ENCODE peak calls at places on chromosomes 12 and 14, in five cellular contexts. L is PC-3, X is mesothelial cell of epicardium, A is bronchial epithelial cell, J is lower lobe of right lung. B is an unnamed sample.

GRCh38 chr12:116183741-116184141 is 93.8 kb downstream of the MED13L start:
- DNase-seq in A (no peak), L (peak), J (no peak), X (no peak), B (no peak)

GRCh38 chr14:93734086-93734822 is 54.0 kb downstream of the PRIMA1 start:
- DNase-seq in X (no peak), A (no peak), J (no peak), L (no peak), B (no peak)

GRCh38 chr12:117792471-117792870 is 176.3 kb downstream of the KSR2 start:
- DNase-seq in X (no peak), A (no peak), L (peak), J (no peak), B (no peak)

GRCh38 chr14:92678766-92679165 is 69.7 kb downstream of the LGMN start:
- DNase-seq in J (no peak), A (no peak), X (no peak), L (no peak), B (no peak)

GRCh38 chr12:5785601-5786000 is 159.5 kb downstream of the ANO2 start:
- DNase-seq in L (no peak), J (no peak), A (no peak), X (peak), B (no peak)

GRCh38 chr14:60514378-60515243 is 5.7 kb downstream of the SIX6 start:
- DNase-seq in L (peak), A (no peak), X (peak), J (no peak), B (no peak)

GRCh38 chr14:99560946-99561683 is 42.9 kb downstream of the CCDC85C start:
- DNase-seq in J (no peak), L (peak), X (no peak), A (no peak), B (no peak)

GRCh38 chr14:74595006-74595735 is 16.9 kb downstream of the LTBP2 start:
- DNase-seq in A (no peak), L (no peak), J (no peak), X (no peak), B (no peak)

GRCh38 chr14:64541971-64542838 is 1.7 kb downstream of the HSPA2 start:
- DNase-seq in L (no peak), A (no peak), J (no peak), X (no peak), B (no peak)

GRCh38 chr12:32545413-32545970 is 133.6 kb upstream of the DNM1L start:
- DNase-seq in A (no peak), X (no peak), J (no peak), L (no peak), B (no peak)

GRCh38 chr14:35553808-35554207 is 19.8 kb downstream of the INSM2 start:
- DNase-seq in L (peak), X (no peak), A (peak), J (no peak), B (no peak)

GRCh38 chr12:24378548-24379011 is 429.1 kb upstream of the SOX5 start:
- DNase-seq in L (no peak), X (no peak), J (no peak), A (no peak), B (no peak)

GRCh38 chr14:103604620-103605019 is 24.4 kb upstream of the KLC1 start:
- DNase-seq in A (no peak), L (no peak), J (no peak), X (no peak), B (no peak)

GRCh38 chr14:103611215-103611614 is 17.8 kb upstream of the KLC1 start:
- DNase-seq in X (no peak), J (no peak), L (no peak), A (no peak), B (no peak)

GRCh38 chr14:103607822-103608221 is 21.2 kb upstream of the KLC1 start:
- DNase-seq in J (no peak), A (no peak), L (no peak), X (no peak), B (no peak)

GRCh38 chr14:103607039-103607668 is 21.9 kb upstream of the KLC1 start:
- DNase-seq in X (no peak), A (peak), J (peak), L (peak), B (peak)
- TF ChIP-seq CTCF in X (no peak), A (no peak), J (peak), L (peak), B (no peak)

DNA sequence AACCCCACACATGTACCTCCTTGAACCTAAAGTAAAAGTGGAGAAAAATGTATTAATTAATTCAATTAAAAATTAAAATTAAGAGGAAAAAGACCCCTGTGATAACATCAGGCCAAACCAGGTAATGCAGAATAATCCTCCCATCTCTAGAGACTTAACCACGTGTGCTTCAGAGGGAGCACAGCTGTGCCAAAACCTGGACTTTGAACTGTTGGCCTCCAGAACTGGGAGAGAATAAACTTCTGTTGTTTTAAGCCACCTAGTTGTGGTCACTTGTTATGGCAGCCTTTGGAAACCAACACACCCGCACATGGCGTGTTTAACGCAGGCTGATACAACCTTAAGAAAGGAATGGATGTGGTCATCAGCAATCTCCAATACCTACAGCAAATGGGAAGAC is 23.8 kb downstream of the OAS2 start:
- DNase-seq in L (no peak), J (no peak), A (no peak), X (no peak), B (no peak)
- TF ChIP-seq CTCF in L (no peak), J (no peak), A (no peak), X (no peak), B (no peak)

DNA sequence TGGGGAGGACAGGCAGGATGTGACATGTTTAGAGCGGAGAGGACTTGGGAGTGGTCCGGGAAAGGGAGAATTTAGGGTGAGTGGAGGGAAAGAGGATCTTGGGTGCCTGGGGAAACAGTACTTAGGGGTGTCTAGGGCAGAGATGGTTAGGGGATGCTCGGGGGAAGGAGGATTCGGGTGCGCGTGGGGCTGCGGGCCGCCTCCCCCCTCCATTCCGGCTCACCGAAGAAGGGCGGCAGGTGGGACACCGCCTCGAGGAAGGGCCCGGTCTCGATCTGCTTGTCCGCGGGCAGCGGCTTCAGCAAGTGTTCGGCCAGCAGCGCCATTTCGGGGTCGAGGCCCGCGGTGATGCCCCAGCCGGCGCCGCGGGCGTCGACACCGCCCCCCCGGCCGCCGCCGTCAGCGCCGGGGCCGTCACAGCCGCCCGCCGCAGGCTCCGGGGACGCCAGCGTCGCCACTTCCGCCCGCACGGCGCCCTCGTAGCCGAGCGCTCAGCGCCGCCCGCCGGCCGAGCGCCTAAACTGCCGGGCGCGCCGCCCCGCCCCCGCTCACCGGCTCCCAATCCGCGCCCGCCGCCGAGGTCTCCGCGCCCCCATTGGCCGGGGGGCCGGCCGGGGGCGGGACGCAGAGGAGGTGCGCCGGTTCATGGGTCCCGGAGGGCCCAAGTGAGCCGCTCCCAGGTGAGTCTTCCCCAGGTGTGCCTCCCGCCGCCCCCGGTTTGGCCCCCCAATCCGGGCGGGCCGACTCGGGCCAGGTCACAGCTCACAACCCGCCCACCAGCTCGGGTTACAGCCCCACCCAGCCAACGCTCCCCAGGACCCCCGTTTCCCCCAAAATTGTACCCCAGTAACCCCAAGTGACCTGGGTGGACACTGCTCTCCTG is at the start of gene GLTP:
- DNase-seq in X (peak), A (peak), J (peak), L (peak), B (peak)
- TF ChIP-seq CTCF in X (peak), A (peak), J (peak), L (peak), B (peak)

GRCh38 chr12:69779928-69780327 is 41.3 kb downstream of the RAB3IP start:
- DNase-seq in L (peak), X (no peak), J (no peak), A (peak), B (no peak)
- TF ChIP-seq CTCF in L (peak), X (no peak), J (peak), A (peak), B (no peak)

DNA sequence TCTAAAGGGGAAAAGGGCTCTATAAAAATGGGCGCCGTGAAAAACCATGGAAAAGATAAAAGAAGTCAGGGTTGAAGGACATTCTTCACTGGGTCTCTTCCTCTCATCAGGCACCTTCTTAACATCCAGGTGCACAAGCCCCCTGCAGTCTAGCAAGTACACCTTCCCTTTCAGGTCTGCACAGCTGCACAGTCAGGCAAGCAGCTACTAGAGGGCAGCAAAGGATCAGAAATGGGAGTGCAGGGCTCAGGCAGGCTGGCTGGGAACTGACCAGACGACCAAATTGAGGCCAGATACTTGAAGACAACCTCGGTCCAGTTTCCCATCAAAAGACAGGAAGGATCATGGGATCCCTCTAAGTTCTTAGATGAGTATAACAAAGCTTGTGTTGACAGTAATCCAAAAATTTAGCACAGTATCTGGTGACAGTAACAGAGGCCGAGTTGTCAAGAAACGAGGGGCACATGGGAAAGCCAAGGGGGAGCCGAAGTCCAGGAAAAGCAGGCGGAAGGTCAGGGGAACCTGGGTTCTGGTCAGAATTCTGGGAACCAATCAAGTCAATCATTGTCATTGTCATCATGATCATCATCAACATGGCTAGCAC is 10.1 kb upstream of the GRIP1 start:
- DNase-seq in J (no peak), A (peak), L (peak), X (peak), B (peak)
- TF ChIP-seq CTCF in J (peak), A (peak), L (peak), X (no peak), B (peak)

DNA sequence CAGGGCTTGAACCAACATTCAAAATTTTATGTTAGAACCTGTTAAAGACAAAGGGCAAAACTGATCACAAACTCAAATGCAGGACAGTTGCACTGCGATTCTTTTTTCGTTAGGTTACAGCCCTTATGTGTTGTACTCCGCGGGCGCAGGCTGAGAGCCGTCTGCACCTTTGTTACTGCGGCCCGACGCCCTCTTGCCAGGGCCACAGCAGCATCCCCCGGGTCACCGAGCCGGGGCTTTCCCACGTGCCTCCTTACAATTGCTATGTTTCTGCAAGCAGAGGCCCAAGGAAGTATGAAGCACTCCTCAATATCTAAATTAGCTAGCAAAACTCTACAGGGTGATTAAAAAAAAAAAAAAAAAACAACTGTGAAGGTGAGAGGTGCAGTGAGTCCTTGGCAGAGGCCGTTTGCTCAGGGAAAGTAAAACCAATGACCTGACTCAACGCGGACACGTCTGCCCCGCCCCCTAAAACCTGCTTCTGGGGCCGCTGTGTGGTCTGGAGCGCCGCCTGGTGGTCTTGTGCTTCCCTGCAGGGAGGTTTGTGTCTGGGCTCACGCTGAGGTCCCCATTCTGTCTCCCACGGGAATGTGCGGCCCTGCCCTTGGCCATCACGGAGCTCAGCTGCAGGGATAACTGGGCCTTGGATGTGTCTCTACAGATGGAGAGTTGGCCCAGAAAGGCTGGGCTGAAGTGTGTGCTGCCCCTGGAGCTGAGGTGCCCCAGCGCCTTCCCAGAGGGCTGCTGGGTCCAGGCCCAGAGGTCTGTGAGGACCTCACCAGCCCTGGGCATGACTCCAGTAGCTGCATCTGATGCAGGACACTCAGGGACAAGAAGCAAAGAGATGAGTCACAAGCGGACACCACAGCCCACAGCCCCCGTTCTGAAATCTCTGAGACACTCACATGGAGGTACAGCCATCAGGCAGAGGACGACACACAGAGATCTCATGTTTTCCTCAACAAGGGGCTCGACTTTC is 418.5 kb downstream of the TMEM121 start:
- DNase-seq in A (no peak), L (peak), J (peak), X (no peak), B (peak)
- TF ChIP-seq CTCF in A (no peak), L (peak), J (peak), X (no peak), B (peak)

DNA sequence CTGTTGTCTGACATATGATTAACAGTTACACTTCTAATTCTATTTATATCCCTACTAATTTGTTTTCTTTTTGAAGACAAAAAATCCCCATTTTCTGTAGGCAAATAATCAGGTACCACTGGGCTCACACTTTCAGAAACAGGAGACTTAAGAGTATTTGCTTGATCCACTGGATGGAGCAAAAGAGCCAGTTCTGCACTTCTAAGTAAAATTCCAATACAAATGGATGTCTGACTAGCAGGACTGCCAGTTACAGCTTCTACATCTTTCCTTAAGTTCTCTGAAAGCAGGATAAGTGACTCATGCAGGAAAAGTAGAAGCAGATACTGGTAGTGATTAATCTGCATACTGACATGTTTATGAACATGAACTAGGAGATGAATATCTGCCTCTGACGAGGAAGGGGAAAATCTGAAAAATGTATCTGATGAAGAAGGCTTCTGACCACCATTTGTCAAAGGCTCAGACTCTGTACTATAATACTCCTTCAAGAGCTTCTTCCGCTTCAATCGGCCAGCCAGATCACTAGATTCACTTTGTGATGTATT is 73.8 kb upstream of the ANKS1B start:
- DNase-seq in L (peak), J (no peak), X (no peak), A (peak), B (no peak)
- TF ChIP-seq CTCF in L (peak), J (no peak), X (no peak), A (no peak), B (no peak)

GRCh38 chr14:31277085-31277484 is 69.5 kb upstream of the HECTD1 start:
- DNase-seq in X (no peak), A (no peak), J (no peak), L (no peak), B (no peak)

GRCh38 chr14:31271648-31272047 is 64.1 kb upstream of the HECTD1 start:
- DNase-seq in J (no peak), A (no peak), X (no peak), L (no peak), B (no peak)

GRCh38 chr14:31280132-31280870 is 72.7 kb upstream of the HECTD1 start:
- DNase-seq in A (no peak), L (no peak), J (no peak), X (no peak), B (no peak)

GRCh38 chr14:31278883-31279282 is 71.3 kb upstream of the HECTD1 start:
- DNase-seq in J (no peak), X (no peak), A (no peak), L (no peak), B (no peak)

DNA sequence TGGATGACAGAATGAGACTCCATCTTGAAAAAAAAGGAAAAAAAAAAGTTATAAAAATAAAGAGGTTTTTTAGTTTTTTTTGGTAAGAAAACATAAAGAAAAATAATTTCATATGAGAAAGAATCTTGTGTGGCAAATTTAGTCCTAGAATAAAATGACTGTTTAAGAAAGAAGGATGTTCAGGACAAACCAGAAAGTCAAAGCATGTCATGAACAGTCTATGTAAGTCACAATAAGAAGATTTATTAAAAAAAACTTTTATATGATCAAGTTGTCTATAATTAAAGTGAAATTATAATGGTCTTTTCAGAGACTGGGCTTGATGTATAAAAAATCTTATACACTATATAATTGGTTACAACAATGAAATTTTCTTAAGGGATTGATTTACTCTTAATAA is 68.1 kb upstream of the HECTD1 start:
- DNase-seq in X (no peak), J (no peak), A (no peak), L (no peak), B (no peak)
- TF ChIP-seq CTCF in X (no peak), J (no peak), A (no peak), L (no peak), B (no peak)

GRCh38 chr12:47878293-47878917 is 26.4 kb downstream of the VDR start:
- DNase-seq in A (no peak), L (no peak), J (no peak), X (no peak), B (no peak)

GRCh38 chr12:47874316-47874715 is 30.5 kb downstream of the VDR start:
- DNase-seq in J (no peak), L (no peak), X (no peak), A (no peak), B (no peak)

GRCh38 chr12:47875732-47876131 is 29.1 kb downstream of the VDR start:
- DNase-seq in J (no peak), A (no peak), L (no peak), X (no peak), B (no peak)

GRCh38 chr12:47877081-47877480 is 27.7 kb downstream of the VDR start:
- DNase-seq in A (no peak), L (no peak), X (no peak), J (no peak), B (no peak)

DNA sequence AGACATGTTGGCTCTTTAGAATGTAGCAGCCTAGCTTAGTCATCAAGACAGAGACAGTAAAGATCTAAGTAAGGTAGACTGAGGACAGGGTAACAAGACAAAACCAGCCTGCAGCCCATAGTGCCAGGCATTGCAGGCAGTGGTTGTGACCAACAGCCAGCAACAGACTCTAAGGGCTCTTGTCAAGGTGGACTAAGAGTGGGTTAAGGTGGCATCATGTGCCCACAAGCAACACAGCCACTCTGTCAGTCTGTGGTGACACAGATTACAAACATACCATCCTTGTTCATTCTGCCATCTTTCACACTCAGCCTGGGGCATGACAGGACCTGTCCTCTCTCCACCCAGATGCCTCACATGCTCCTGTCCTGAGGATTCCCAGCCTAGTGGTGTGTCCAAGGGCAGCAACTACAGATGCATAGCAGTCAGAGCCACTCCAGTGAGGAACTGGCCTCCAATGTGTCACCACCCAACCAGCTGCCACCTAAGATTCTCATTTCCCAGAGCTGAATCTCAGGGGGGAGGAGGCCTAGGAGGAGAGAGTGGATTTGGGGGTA is 28.3 kb downstream of the VDR start:
- DNase-seq in X (no peak), L (no peak), J (no peak), A (peak), B (no peak)
- TF ChIP-seq CTCF in X (no peak), L (no peak), J (no peak), A (peak), B (no peak)

GRCh38 chr12:128613821-128614220 is 209.9 kb downstream of the SLC15A4 start:
- DNase-seq in J (no peak), L (no peak), A (no peak), X (no peak), B (no peak)
- TF ChIP-seq CTCF in J (no peak), L (peak), A (no peak), X (no peak), B (no peak)

B was measured in natural killer cell.